ENCODE peak calls at places on chromosomes 7 and 10, in four cellular contexts. One of them, this sample, is unnamed.
A peak's percentile ranks its signal among the peaks of the same experiment; 100 is the strongest.

GRCh38 chr10:122721111-122721510 is 21.5 kb upstream of the C10orf120 start:
- DNase-seq in neural crest cell: no peak
- DNase-seq in Peyer's patch: no peak
- DNase-seq in fibroblast of mammary gland: no peak
- DNase-seq in this sample: no peak

GRCh38 chr7:816751-817671 is 15.3 kb upstream of the SUN1 start:
- DNase-seq in neural crest cell: no peak
- DNase-seq in Peyer's patch: no peak
- DNase-seq in fibroblast of mammary gland: no peak
- DNase-seq in this sample: peak; percentile 49

GRCh38 chr10:117262296-117263293 is 21.7 kb downstream of the SLC18A2 start:
- DNase-seq in fibroblast of mammary gland: no peak
- DNase-seq in Peyer's patch: no peak
- DNase-seq in neural crest cell: no peak
- DNase-seq in this sample: no peak

GRCh38 chr10:13099666-13100348 is at the start of gene OPTN:
- DNase-seq in Peyer's patch: peak; percentile 89
- DNase-seq in fibroblast of mammary gland: peak; percentile 76
- DNase-seq in neural crest cell: peak; percentile 72
- DNase-seq in this sample: peak; percentile 76

GRCh38 chr7:99623702-99624447 is 7.1 kb downstream of the ZSCAN25 start:
- DNase-seq in Peyer's patch: no peak
- DNase-seq in neural crest cell: no peak
- DNase-seq in fibroblast of mammary gland: no peak
- DNase-seq in this sample: no peak

GRCh38 chr10:71090801-71091200 is 121.6 kb upstream of the UNC5B start:
- DNase-seq in neural crest cell: peak; percentile 0
- DNase-seq in Peyer's patch: peak; percentile 37
- DNase-seq in fibroblast of mammary gland: no peak
- DNase-seq in this sample: no peak

GRCh38 chr7:5689118-5689517 is 92.3 kb downstream of the RNF216 start:
- DNase-seq in neural crest cell: no peak
- DNase-seq in fibroblast of mammary gland: peak; percentile 79
- DNase-seq in Peyer's patch: no peak
- DNase-seq in this sample: peak; percentile 56

GRCh38 chr7:83996879-83997278 is 197.7 kb downstream of the SEMA3A start:
- DNase-seq in Peyer's patch: no peak
- DNase-seq in fibroblast of mammary gland: peak; percentile 44
- DNase-seq in neural crest cell: no peak
- DNase-seq in this sample: no peak

GRCh38 chr10:16843252-16843870 is 26.1 kb upstream of the RSU1 start:
- DNase-seq in Peyer's patch: no peak
- DNase-seq in neural crest cell: no peak
- DNase-seq in fibroblast of mammary gland: peak; percentile 89
- DNase-seq in this sample: no peak

GRCh38 chr7:11795231-11795630 is 36.8 kb downstream of the THSD7A start:
- DNase-seq in Peyer's patch: no peak
- DNase-seq in neural crest cell: no peak
- DNase-seq in fibroblast of mammary gland: no peak
- DNase-seq in this sample: no peak

GRCh38 chr7:92735707-92736106 is 100.7 kb downstream of the CDK6 start:
- DNase-seq in neural crest cell: no peak
- DNase-seq in Peyer's patch: no peak
- DNase-seq in fibroblast of mammary gland: peak; percentile 73
- DNase-seq in this sample: no peak

GRCh38 chr10:102235598-102235920 is 5.8 kb downstream of the PITX3 start:
- DNase-seq in neural crest cell: no peak
- DNase-seq in fibroblast of mammary gland: no peak
- DNase-seq in Peyer's patch: peak; percentile 69
- DNase-seq in this sample: no peak

GRCh38 chr10:78981257-78981969 is 87.4 kb upstream of the ZMIZ1 start:
- DNase-seq in neural crest cell: no peak
- DNase-seq in Peyer's patch: no peak
- DNase-seq in fibroblast of mammary gland: no peak
- DNase-seq in this sample: no peak

GRCh38 chr10:63515002-63515763 is 6.0 kb upstream of the REEP3 start:
- DNase-seq in neural crest cell: no peak
- DNase-seq in Peyer's patch: no peak
- DNase-seq in fibroblast of mammary gland: peak; percentile 51
- DNase-seq in this sample: no peak

GRCh38 chr7:81159402-81159801 is 240.6 kb upstream of the SEMA3C start:
- DNase-seq in neural crest cell: no peak
- DNase-seq in fibroblast of mammary gland: peak; percentile 25
- DNase-seq in Peyer's patch: no peak
- DNase-seq in this sample: no peak

GRCh38 chr10:86757110-86757790 is 831 bp downstream of the BMPR1A start:
- DNase-seq in neural crest cell: peak; percentile 29
- DNase-seq in Peyer's patch: peak; percentile 53
- DNase-seq in fibroblast of mammary gland: peak; percentile 60
- DNase-seq in this sample: no peak

GRCh38 chr7:15554081-15554480 is 7.7 kb downstream of the AGMO start:
- DNase-seq in neural crest cell: no peak
- DNase-seq in Peyer's patch: no peak
- DNase-seq in fibroblast of mammary gland: peak; percentile 20
- DNase-seq in this sample: no peak

GRCh38 chr7:101245147-101245668 is 327 bp upstream of the FIS1 start:
- DNase-seq in Peyer's patch: no peak
- DNase-seq in fibroblast of mammary gland: no peak
- DNase-seq in neural crest cell: no peak
- DNase-seq in this sample: no peak

GRCh38 chr7:151024435-151025056 is at the start of gene ATG9B:
- DNase-seq in fibroblast of mammary gland: no peak
- DNase-seq in Peyer's patch: no peak
- DNase-seq in neural crest cell: no peak
- DNase-seq in this sample: no peak

GRCh38 chr7:135200824-135201331 is 10.4 kb downstream of the WDR91 start:
- DNase-seq in fibroblast of mammary gland: no peak
- DNase-seq in neural crest cell: no peak
- DNase-seq in Peyer's patch: no peak
- DNase-seq in this sample: no peak

GRCh38 chr10:6643962-6644361 is 63.9 kb upstream of the PRKCQ start:
- DNase-seq in neural crest cell: no peak
- DNase-seq in fibroblast of mammary gland: no peak
- DNase-seq in Peyer's patch: no peak
- DNase-seq in this sample: no peak

GRCh38 chr7:30159698-30160143 is 24.9 kb downstream of the MTURN start:
- DNase-seq in Peyer's patch: no peak
- DNase-seq in neural crest cell: no peak
- DNase-seq in fibroblast of mammary gland: peak; percentile 44
- DNase-seq in this sample: no peak

GRCh38 chr10:63738410-63738809 is 217.2 kb downstream of the REEP3 start:
- DNase-seq in neural crest cell: no peak
- DNase-seq in fibroblast of mammary gland: peak; percentile 87
- DNase-seq in Peyer's patch: peak; percentile 82
- DNase-seq in this sample: no peak

GRCh38 chr10:35192645-35193249 is 66.1 kb downstream of the CREM start:
- DNase-seq in neural crest cell: no peak
- DNase-seq in Peyer's patch: no peak
- DNase-seq in fibroblast of mammary gland: no peak
- DNase-seq in this sample: no peak

GRCh38 chr10:7121154-7121797 is 289.6 kb downstream of the SFMBT2 start:
- DNase-seq in fibroblast of mammary gland: peak; percentile 40
- DNase-seq in neural crest cell: peak; percentile 68
- DNase-seq in Peyer's patch: peak; percentile 69
- DNase-seq in this sample: peak; percentile 79

GRCh38 chr10:100141446-100142087 is 44.3 kb downstream of the ERLIN1 start:
- DNase-seq in fibroblast of mammary gland: no peak
- DNase-seq in Peyer's patch: no peak
- DNase-seq in neural crest cell: no peak
- DNase-seq in this sample: no peak

This sample was measured in CD8-positive, alpha-beta T cell.